ENCODE peak calls at places on chromosome 10, in seven cellular contexts. One of them, this sample, is unnamed. For H3K27me3, the result is how much of the 10 kb centered on the place peaks cover.

GRCh38 chr10:17019696-17020095 is 109.9 kb downstream of the CUBN start:
- DNase-seq in HL-60: no peak
- DNase-seq in fibroblast of lung: no peak
- DNase-seq in mesendoderm: no peak
- DNase-seq in body of pancreas: no peak
- DNase-seq in PC-3: no peak
- DNase-seq in neural progenitor cell: no peak
- DNase-seq in this sample: no peak

GRCh38 chr10:4359003-4359402 is 467.0 kb upstream of the AKR1E2 start:
- DNase-seq in HL-60: no peak
- DNase-seq in fibroblast of lung: peak
- DNase-seq in mesendoderm: peak
- DNase-seq in body of pancreas: no peak
- DNase-seq in PC-3: no peak
- DNase-seq in neural progenitor cell: peak
- DNase-seq in this sample: no peak

GRCh38 chr10:553233-553632 is 136.2 kb downstream of the DIP2C start:
- DNase-seq in HL-60: no peak
- DNase-seq in fibroblast of lung: no peak
- DNase-seq in mesendoderm: no peak
- DNase-seq in body of pancreas: no peak
- DNase-seq in PC-3: no peak
- DNase-seq in neural progenitor cell: no peak
- DNase-seq in this sample: no peak

GRCh38 chr10:86667421-86668181 is 710 bp upstream of the LDB3 start:
- DNase-seq in HL-60: no peak
- DNase-seq in fibroblast of lung: no peak
- DNase-seq in mesendoderm: no peak
- DNase-seq in body of pancreas: peak
- DNase-seq in PC-3: no peak
- DNase-seq in neural progenitor cell: no peak
- DNase-seq in this sample: peak

GRCh38 chr10:84352251-84352842 is 24.0 kb downstream of the CCSER2 start:
- DNase-seq in HL-60: no peak
- DNase-seq in fibroblast of lung: peak
- DNase-seq in mesendoderm: peak
- DNase-seq in body of pancreas: peak
- DNase-seq in PC-3: peak
- DNase-seq in neural progenitor cell: peak
- DNase-seq in this sample: peak

GRCh38 chr10:24469993-24470392 is 253.7 kb downstream of the ARHGAP21 start:
- DNase-seq in HL-60: no peak
- DNase-seq in fibroblast of lung: peak
- DNase-seq in mesendoderm: no peak
- DNase-seq in body of pancreas: peak
- DNase-seq in PC-3: peak
- DNase-seq in neural progenitor cell: no peak
- DNase-seq in this sample: no peak

GRCh38 chr10:20593649-20594048 is 303.5 kb downstream of the NEBL start:
- DNase-seq in HL-60: no peak
- DNase-seq in fibroblast of lung: no peak
- DNase-seq in mesendoderm: peak
- DNase-seq in body of pancreas: no peak
- DNase-seq in PC-3: no peak
- DNase-seq in neural progenitor cell: no peak
- DNase-seq in this sample: no peak

GRCh38 chr10:102752266-102752930 is 8.7 kb downstream of the WBP1L start:
- DNase-seq in HL-60: no peak
- DNase-seq in fibroblast of lung: no peak
- DNase-seq in mesendoderm: no peak
- DNase-seq in body of pancreas: no peak
- DNase-seq in PC-3: no peak
- DNase-seq in neural progenitor cell: no peak
- DNase-seq in this sample: no peak

GRCh38 chr10:79239930-79240713 is 107.1 kb upstream of the PPIF start:
- DNase-seq in HL-60: no peak
- DNase-seq in fibroblast of lung: no peak
- DNase-seq in mesendoderm: peak
- DNase-seq in body of pancreas: no peak
- DNase-seq in PC-3: no peak
- DNase-seq in neural progenitor cell: peak
- DNase-seq in this sample: no peak

DNA sequence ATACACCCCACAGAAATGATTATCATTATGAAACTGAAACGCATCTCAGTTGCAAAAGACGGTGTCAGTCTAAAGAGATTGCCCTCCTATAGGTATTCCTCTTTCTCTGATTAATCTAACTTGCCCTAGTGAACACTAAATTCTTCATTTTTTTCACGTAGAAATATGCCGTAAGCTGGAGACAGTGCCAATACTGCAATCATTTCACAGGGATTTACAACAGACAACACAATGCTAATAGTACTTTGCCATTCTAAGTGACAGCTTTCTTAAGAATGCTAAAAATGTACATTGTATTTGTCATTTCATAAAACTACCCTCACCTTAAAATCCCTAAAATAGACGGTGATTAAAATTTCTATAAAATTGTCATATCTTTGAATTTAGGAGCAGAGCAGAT is 9.2 kb downstream of the EBF3 start:
- DNase-seq in HL-60: no peak
- DNase-seq in fibroblast of lung: no peak
- DNase-seq in mesendoderm: no peak
- DNase-seq in body of pancreas: no peak
- DNase-seq in PC-3: no peak
- DNase-seq in neural progenitor cell: no peak
- DNase-seq in this sample: no peak
- H3K27me3 ChIP-seq in HL-60: under half
- H3K27me3 ChIP-seq in fibroblast of lung: under half
- H3K27me3 ChIP-seq in mesendoderm: under half
- H3K27me3 ChIP-seq in body of pancreas: under half
- H3K27me3 ChIP-seq in PC-3: under half
- H3K27me3 ChIP-seq in neural progenitor cell: half or more
- H3K27me3 ChIP-seq in this sample: under half

DNA sequence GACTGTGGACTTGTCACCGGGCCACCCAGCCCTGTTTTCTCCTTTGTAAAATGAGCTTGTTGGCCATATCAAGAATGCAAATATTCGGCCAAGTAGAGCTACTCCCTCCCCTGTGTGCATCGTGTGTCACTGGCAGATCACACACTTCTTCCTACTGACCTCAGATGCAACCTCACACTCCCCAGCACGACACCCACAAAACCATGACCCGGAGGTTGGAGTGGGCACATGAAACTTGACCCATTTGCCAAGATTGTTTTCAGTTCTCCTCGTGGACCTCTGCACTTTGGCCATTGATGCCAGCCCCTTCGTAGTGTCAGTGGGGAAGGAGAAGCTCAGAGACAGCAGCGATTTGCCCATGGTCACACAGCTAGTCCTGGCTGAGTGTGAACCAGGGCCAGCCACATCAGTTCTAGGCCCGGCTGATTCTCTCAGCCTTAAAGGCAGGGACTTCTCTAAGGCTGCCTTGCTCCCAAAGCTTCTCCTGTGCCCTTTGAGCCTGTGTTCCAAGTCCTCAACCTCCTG is 101.1 kb downstream of the CDH23 start:
- DNase-seq in HL-60: no peak
- DNase-seq in fibroblast of lung: no peak
- DNase-seq in mesendoderm: no peak
- DNase-seq in body of pancreas: no peak
- DNase-seq in PC-3: no peak
- DNase-seq in neural progenitor cell: no peak
- DNase-seq in this sample: no peak
- H3K27me3 ChIP-seq in HL-60: under half
- H3K27me3 ChIP-seq in fibroblast of lung: under half
- H3K27me3 ChIP-seq in mesendoderm: under half
- H3K27me3 ChIP-seq in body of pancreas: under half
- H3K27me3 ChIP-seq in PC-3: under half
- H3K27me3 ChIP-seq in neural progenitor cell: under half
- H3K27me3 ChIP-seq in this sample: under half

GRCh38 chr10:47357911-47358310 is 9.7 kb downstream of the RBP3 start:
- DNase-seq in HL-60: no peak
- DNase-seq in fibroblast of lung: no peak
- DNase-seq in mesendoderm: no peak
- DNase-seq in body of pancreas: no peak
- DNase-seq in PC-3: no peak
- DNase-seq in neural progenitor cell: no peak
- DNase-seq in this sample: no peak
- H3K27me3 ChIP-seq in HL-60: under half
- H3K27me3 ChIP-seq in fibroblast of lung: under half
- H3K27me3 ChIP-seq in mesendoderm: under half
- H3K27me3 ChIP-seq in body of pancreas: under half
- H3K27me3 ChIP-seq in PC-3: under half
- H3K27me3 ChIP-seq in neural progenitor cell: under half
- H3K27me3 ChIP-seq in this sample: under half

DNA sequence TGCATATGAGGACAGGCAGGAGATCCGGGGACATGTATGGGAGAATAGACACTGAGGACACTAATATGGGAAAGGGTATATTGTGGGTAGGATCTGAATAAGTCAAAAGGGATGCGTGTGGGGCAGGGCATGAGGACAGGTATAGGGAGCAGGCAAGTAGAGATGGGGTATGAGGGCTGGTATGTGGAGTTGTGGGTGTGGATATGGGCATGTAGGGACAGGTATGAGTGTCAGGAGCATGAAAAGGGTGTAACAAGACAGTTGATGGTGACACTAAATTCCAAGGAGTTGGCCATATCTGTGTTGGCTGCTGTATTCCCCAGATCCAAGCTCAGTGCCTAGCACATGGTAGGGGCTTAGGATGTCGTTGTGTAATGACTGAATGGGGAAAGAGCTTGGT is 84.4 kb upstream of the PAX2 start:
- DNase-seq in HL-60: no peak
- DNase-seq in fibroblast of lung: no peak
- DNase-seq in mesendoderm: no peak
- DNase-seq in body of pancreas: no peak
- DNase-seq in PC-3: no peak
- DNase-seq in neural progenitor cell: no peak
- DNase-seq in this sample: no peak
- H3K27me3 ChIP-seq in HL-60: under half
- H3K27me3 ChIP-seq in fibroblast of lung: under half
- H3K27me3 ChIP-seq in mesendoderm: under half
- H3K27me3 ChIP-seq in body of pancreas: under half
- H3K27me3 ChIP-seq in PC-3: under half
- H3K27me3 ChIP-seq in neural progenitor cell: half or more
- H3K27me3 ChIP-seq in this sample: half or more

GRCh38 chr10:2366532-2366931 is 629.2 kb upstream of the ADARB2 start:
- DNase-seq in HL-60: no peak
- DNase-seq in fibroblast of lung: no peak
- DNase-seq in mesendoderm: no peak
- DNase-seq in body of pancreas: no peak
- DNase-seq in PC-3: no peak
- DNase-seq in neural progenitor cell: no peak
- DNase-seq in this sample: no peak

GRCh38 chr10:2356670-2357069 is 619.3 kb upstream of the ADARB2 start:
- DNase-seq in HL-60: no peak
- DNase-seq in fibroblast of lung: no peak
- DNase-seq in mesendoderm: no peak
- DNase-seq in body of pancreas: no peak
- DNase-seq in PC-3: no peak
- DNase-seq in neural progenitor cell: no peak
- DNase-seq in this sample: no peak

GRCh38 chr10:2358586-2358985 is 621.3 kb upstream of the ADARB2 start:
- DNase-seq in HL-60: no peak
- DNase-seq in fibroblast of lung: no peak
- DNase-seq in mesendoderm: no peak
- DNase-seq in body of pancreas: no peak
- DNase-seq in PC-3: no peak
- DNase-seq in neural progenitor cell: no peak
- DNase-seq in this sample: no peak

GRCh38 chr10:2367083-2367482 is 629.8 kb upstream of the ADARB2 start:
- DNase-seq in HL-60: no peak
- DNase-seq in fibroblast of lung: no peak
- DNase-seq in mesendoderm: no peak
- DNase-seq in body of pancreas: no peak
- DNase-seq in PC-3: no peak
- DNase-seq in neural progenitor cell: no peak
- DNase-seq in this sample: no peak

GRCh38 chr10:2362331-2362730 is 625.0 kb upstream of the ADARB2 start:
- DNase-seq in HL-60: no peak
- DNase-seq in fibroblast of lung: no peak
- DNase-seq in mesendoderm: no peak
- DNase-seq in body of pancreas: no peak
- DNase-seq in PC-3: no peak
- DNase-seq in neural progenitor cell: no peak
- DNase-seq in this sample: no peak
- H3K27me3 ChIP-seq in HL-60: under half
- H3K27me3 ChIP-seq in fibroblast of lung: under half
- H3K27me3 ChIP-seq in mesendoderm: under half
- H3K27me3 ChIP-seq in body of pancreas: under half
- H3K27me3 ChIP-seq in PC-3: under half
- H3K27me3 ChIP-seq in neural progenitor cell: under half
- H3K27me3 ChIP-seq in this sample: under half

GRCh38 chr10:60722623-60723022 is 55.7 kb upstream of the CDK1 start:
- DNase-seq in HL-60: no peak
- DNase-seq in fibroblast of lung: no peak
- DNase-seq in mesendoderm: no peak
- DNase-seq in body of pancreas: no peak
- DNase-seq in PC-3: peak
- DNase-seq in neural progenitor cell: no peak
- DNase-seq in this sample: no peak

GRCh38 chr10:60729106-60729505 is 49.2 kb upstream of the CDK1 start:
- DNase-seq in HL-60: no peak
- DNase-seq in fibroblast of lung: no peak
- DNase-seq in mesendoderm: no peak
- DNase-seq in body of pancreas: no peak
- DNase-seq in PC-3: no peak
- DNase-seq in neural progenitor cell: no peak
- DNase-seq in this sample: no peak

GRCh38 chr10:60731134-60731883 is 47.0 kb upstream of the CDK1 start:
- DNase-seq in HL-60: no peak
- DNase-seq in fibroblast of lung: peak
- DNase-seq in mesendoderm: no peak
- DNase-seq in body of pancreas: no peak
- DNase-seq in PC-3: peak
- DNase-seq in neural progenitor cell: no peak
- DNase-seq in this sample: no peak

GRCh38 chr10:60728056-60728455 is 50.2 kb upstream of the CDK1 start:
- DNase-seq in HL-60: no peak
- DNase-seq in fibroblast of lung: no peak
- DNase-seq in mesendoderm: no peak
- DNase-seq in body of pancreas: no peak
- DNase-seq in PC-3: peak
- DNase-seq in neural progenitor cell: no peak
- DNase-seq in this sample: no peak

GRCh38 chr10:60726253-60726652 is 52.0 kb upstream of the CDK1 start:
- DNase-seq in HL-60: no peak
- DNase-seq in fibroblast of lung: no peak
- DNase-seq in mesendoderm: no peak
- DNase-seq in body of pancreas: no peak
- DNase-seq in PC-3: peak
- DNase-seq in neural progenitor cell: no peak
- DNase-seq in this sample: no peak
- H3K27me3 ChIP-seq in HL-60: under half
- H3K27me3 ChIP-seq in fibroblast of lung: under half
- H3K27me3 ChIP-seq in mesendoderm: under half
- H3K27me3 ChIP-seq in body of pancreas: under half
- H3K27me3 ChIP-seq in PC-3: under half
- H3K27me3 ChIP-seq in neural progenitor cell: under half
- H3K27me3 ChIP-seq in this sample: under half

GRCh38 chr10:132644544-132645530 is 107.2 kb downstream of the INPP5A start:
- DNase-seq in HL-60: no peak
- DNase-seq in fibroblast of lung: no peak
- DNase-seq in mesendoderm: no peak
- DNase-seq in body of pancreas: peak
- DNase-seq in PC-3: no peak
- DNase-seq in neural progenitor cell: no peak
- DNase-seq in this sample: no peak
- H3K27me3 ChIP-seq in HL-60: under half
- H3K27me3 ChIP-seq in fibroblast of lung: under half
- H3K27me3 ChIP-seq in mesendoderm: under half
- H3K27me3 ChIP-seq in body of pancreas: under half
- H3K27me3 ChIP-seq in PC-3: under half
- H3K27me3 ChIP-seq in neural progenitor cell: under half
- H3K27me3 ChIP-seq in this sample: under half

This sample was measured in heart left ventricle.